ENCODE peak calls at places on chromosome 4, in six cellular contexts. Q, G, C, V, N and S are unnamed samples.
A peak's percentile ranks its signal among the peaks of the same experiment; 100 is the strongest.

GRCh38 chr4:16894406-16894805 is 4.0 kb downstream of the LDB2 start:
- DNase-seq in Q (peak; percentile 51), G (no peak), C (no peak), V (no peak), N (peak; percentile 47), S (peak; percentile 81)

GRCh38 chr4:81676552-81676951 is 204.8 kb upstream of the RASGEF1B start:
- DNase-seq in Q (no peak), G (no peak), C (no peak), V (no peak), N (no peak), S (no peak)

GRCh38 chr4:175705407-175705806 is 106.7 kb downstream of the GPM6A start:
- DNase-seq in Q (no peak), G (no peak), C (peak; percentile 50), V (peak; percentile 63), N (no peak), S (peak; percentile 67)

GRCh38 chr4:43047044-43047443 is 154.5 kb downstream of the GRXCR1 start:
- DNase-seq in Q (no peak), G (no peak), C (no peak), V (no peak), N (no peak), S (no peak)

GRCh38 chr4:158714937-158715336 is 8.3 kb downstream of the PPID start:
- DNase-seq in Q (no peak), G (no peak), C (no peak), V (no peak), N (no peak), S (no peak)

GRCh38 chr4:3227878-3228675 is 20.9 kb upstream of the MSANTD1 start:
- DNase-seq in Q (no peak), G (no peak), C (no peak), V (no peak), N (peak; percentile 21), S (no peak)

GRCh38 chr4:6324461-6324998 is 54.9 kb downstream of the WFS1 start:
- DNase-seq in Q (no peak), G (no peak), C (no peak), V (no peak), N (no peak), S (no peak)

GRCh38 chr4:139167774-139168444 is 9.1 kb downstream of the ELF2 start:
- DNase-seq in Q (peak; percentile 76), G (peak; percentile 91), C (no peak), V (no peak), N (peak; percentile 68), S (peak; percentile 72)

GRCh38 chr4:188841523-188841922 is 702.3 kb downstream of the TRIML1 start:
- DNase-seq in Q (no peak), G (no peak), C (no peak), V (no peak), N (no peak), S (no peak)

GRCh38 chr4:67909910-67910905 is 26.4 kb upstream of the TMPRSS11D start:
- DNase-seq in Q (peak; percentile 35), G (peak; percentile 70), C (no peak), V (no peak), N (peak; percentile 25), S (peak; percentile 18)

GRCh38 chr4:55001538-55001937 is 123.9 kb downstream of the KDR start:
- DNase-seq in Q (no peak), G (peak; percentile 25), C (no peak), V (no peak), N (no peak), S (no peak)

GRCh38 chr4:55124337-55125076 is 888 bp downstream of the KDR start:
- DNase-seq in Q (peak; percentile 23), G (no peak), C (peak; percentile 8), V (peak; percentile 58), N (no peak), S (peak; percentile 65)

GRCh38 chr4:140368686-140369085 is 4.8 kb upstream of the SCOC start:
- DNase-seq in Q (no peak), G (no peak), C (no peak), V (no peak), N (peak; percentile 13), S (no peak)

GRCh38 chr4:74386159-74386558 is 21.2 kb downstream of the EREG start:
- DNase-seq in Q (no peak), G (no peak), C (no peak), V (no peak), N (no peak), S (no peak)

GRCh38 chr4:155522201-155522600 is 144.4 kb upstream of the GUCY1A1 start:
- DNase-seq in Q (peak; percentile 79), G (no peak), C (no peak), V (no peak), N (peak; percentile 93), S (no peak)

GRCh38 chr4:159655547-159655946 is 552.7 kb downstream of the RAPGEF2 start:
- DNase-seq in Q (peak; percentile 46), G (peak; percentile 65), C (no peak), V (no peak), N (no peak), S (no peak)

GRCh38 chr4:3670521-3671519 is 95.4 kb upstream of the ADRA2C start:
- DNase-seq in Q (no peak), G (no peak), C (no peak), V (no peak), N (no peak), S (no peak)

GRCh38 chr4:60683953-60684352 is 516.2 kb upstream of the ADGRL3 start:
- DNase-seq in Q (peak; percentile 30), G (no peak), C (no peak), V (no peak), N (peak; percentile 94), S (no peak)

GRCh38 chr4:180598281-180598680 is 1644.9 kb upstream of the TENM3 start:
- DNase-seq in Q (no peak), G (no peak), C (no peak), V (no peak), N (no peak), S (peak; percentile 55)

GRCh38 chr4:92304636-92305035 is 870 bp downstream of the GRID2 start:
- DNase-seq in Q (peak; percentile 5), G (no peak), C (peak; percentile 30), V (peak; percentile 62), N (no peak), S (peak; percentile 67)
- H3K4me3 ChIP-seq in Q (no peak overlapping the region), G (no peak overlapping the region), C (peak overlapping the region; percentile 57), V (peak overlapping the region; percentile 74), N (no peak overlapping the region), S (peak overlapping the region; percentile 4)

GRCh38 chr4:48830706-48831531 is at the start of gene OCIAD1:
- DNase-seq in Q (peak; percentile 99), G (peak; percentile 100), C (peak; percentile 97), V (peak; percentile 89), N (peak; percentile 100), S (peak; percentile 100)
- H2BK120ac ChIP-seq in Q (peak within 1 kb of the TSS; percentile 75), G (peak within 1 kb of the TSS; percentile 98), C (peak within 1 kb of the TSS; percentile 26), V (peak within 1 kb of the TSS; percentile 26), N (peak within 1 kb of the TSS; percentile 88), S (no peak within 1 kb of the TSS)

GRCh38 chr4:88284378-88285234 is at the start of gene PPM1K:
- DNase-seq in Q (peak; percentile 99), G (peak; percentile 99), C (peak; percentile 96), V (peak; percentile 99), N (peak; percentile 98), S (peak; percentile 99)
- H3K18ac ChIP-seq in Q (peak within 1 kb of the TSS; percentile 59), G (peak within 1 kb of the TSS; percentile 59), C (peak within 1 kb of the TSS; percentile 94), V (peak within 1 kb of the TSS; percentile 85), N (peak within 1 kb of the TSS; percentile 67), S (peak within 1 kb of the TSS; percentile 91)

DNA sequence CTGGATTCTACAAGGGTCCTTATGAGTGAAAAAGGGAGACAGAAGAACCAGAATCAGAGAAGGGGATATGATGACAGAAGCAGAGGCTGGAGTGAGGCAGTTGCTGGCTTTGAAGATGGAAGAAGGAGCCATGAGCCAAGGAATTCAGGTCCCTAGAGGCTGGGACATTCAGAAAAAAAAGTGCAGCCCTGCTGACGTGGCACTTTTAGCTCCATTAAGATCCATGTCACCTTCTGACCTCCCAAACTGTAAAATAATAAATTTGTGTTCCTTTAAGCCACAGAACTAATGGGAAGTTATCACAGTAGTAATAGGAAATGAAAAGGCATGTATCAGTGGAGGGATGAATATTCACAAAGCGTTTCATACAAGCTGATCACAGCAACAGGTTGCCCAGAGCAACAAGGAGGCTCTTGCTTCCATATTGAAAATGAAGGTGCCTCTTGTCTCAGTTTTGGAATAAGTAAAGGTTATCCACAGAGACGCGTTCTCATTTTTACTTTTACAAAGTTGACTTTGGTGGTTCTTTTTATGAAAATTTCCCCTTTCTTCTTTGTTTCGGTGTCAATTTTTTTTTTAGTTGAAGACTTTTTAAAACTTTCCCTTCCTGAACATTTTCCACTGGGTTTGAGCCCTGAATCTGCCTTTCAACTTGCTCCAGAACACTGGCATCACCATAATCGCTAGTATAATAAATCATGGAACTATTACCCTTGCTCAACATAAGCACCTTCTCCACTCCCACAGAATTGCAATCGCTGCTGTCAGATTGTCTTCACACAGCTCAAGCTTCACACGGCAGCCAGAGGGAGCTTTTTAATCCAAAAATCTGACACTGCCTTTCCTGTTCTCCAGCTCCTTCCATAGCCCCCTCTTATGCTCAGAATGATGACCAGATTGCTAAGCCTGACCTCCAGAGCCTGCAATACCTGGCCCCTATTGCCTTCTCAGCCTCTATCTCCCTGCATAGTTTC is 127.6 kb upstream of the RBPJ start:
- DNase-seq in Q (no peak), G (no peak), C (no peak), V (no peak), N (no peak), S (no peak)
- H3K4me3 ChIP-seq in Q (no peak overlapping the region), G (no peak overlapping the region), C (no peak overlapping the region), V (no peak overlapping the region), N (no peak overlapping the region), S (no peak overlapping the region)

DNA sequence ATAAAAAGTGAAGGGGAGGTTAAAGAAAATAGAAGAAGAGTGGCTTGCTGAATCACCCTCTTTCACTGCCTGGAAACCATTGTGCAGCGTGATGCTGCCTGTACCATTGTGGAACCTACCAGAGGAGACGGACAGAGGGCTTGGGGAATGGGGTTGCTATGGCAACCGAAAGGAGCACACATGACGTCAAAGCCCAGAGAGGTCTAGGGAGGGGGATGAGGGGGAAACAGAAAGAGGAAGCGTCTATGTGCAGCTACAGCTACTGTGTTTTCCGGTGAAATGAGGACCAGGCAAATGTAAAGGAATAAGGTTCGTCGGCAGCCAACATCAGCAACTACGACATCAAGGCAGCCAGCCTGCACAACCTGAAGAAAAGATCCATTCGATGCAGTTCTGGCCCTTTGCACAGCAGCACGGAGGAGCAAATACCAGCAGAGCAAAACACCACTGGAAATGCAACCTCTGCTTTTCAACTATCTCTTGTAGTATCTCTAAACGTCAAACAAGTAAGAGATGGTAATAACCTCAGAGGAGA is at the start of gene MAPK10:
- DNase-seq in Q (peak; percentile 98), G (peak; percentile 39), C (peak; percentile 97), V (peak; percentile 58), N (peak; percentile 88), S (peak; percentile 97)
- H2BK120ac ChIP-seq in Q (no peak within 1 kb of the TSS), G (no peak within 1 kb of the TSS), C (no peak within 1 kb of the TSS), V (no peak within 1 kb of the TSS), N (peak within 1 kb of the TSS; percentile 64), S (no peak within 1 kb of the TSS)

GRCh38 chr4:184348311-184349233 is 125.8 kb downstream of the IRF2 start:
- DNase-seq in Q (peak; percentile 82), G (no peak), C (no peak), V (no peak), N (peak; percentile 90), S (peak; percentile 20)
- H3K18ac ChIP-seq in Q (peak overlapping the region; percentile 91), G (no peak overlapping the region), C (peak overlapping the region; percentile 76), V (no peak overlapping the region), N (peak overlapping the region; percentile 50), S (peak overlapping the region; percentile 71)